ENCODE peak calls at places on chromosomes 11 and 22, in five cellular contexts. H, U, W, L and N are unnamed samples.

GRCh38 chr11:96704847-96705246 is 315.0 kb downstream of the JRKL start:
- DNase-seq in H (no peak), U (no peak), W (peak), L (no peak), N (no peak)

GRCh38 chr11:122803716-122804115 is 34.6 kb upstream of the CRTAM start:
- DNase-seq in H (no peak), U (no peak), W (no peak), L (no peak), N (no peak)

GRCh38 chr11:44851496-44851895 is 99.2 kb downstream of the TP53I11 start:
- DNase-seq in H (no peak), U (no peak), W (no peak), L (no peak), N (no peak)

GRCh38 chr11:92284558-92284957 is 59.9 kb downstream of the FAT3 start:
- DNase-seq in H (no peak), U (no peak), W (no peak), L (no peak), N (no peak)

GRCh38 chr11:124446926-124447325 is 1.4 kb upstream of the OR8B8 start:
- DNase-seq in H (no peak), U (no peak), W (no peak), L (no peak), N (no peak)

GRCh38 chr11:77154381-77155081 is 26.5 kb downstream of the MYO7A start:
- DNase-seq in H (no peak), U (peak), W (no peak), L (no peak), N (no peak)

GRCh38 chr22:45240810-45241631 is at the start of gene KIAA0930:
- DNase-seq in H (peak), U (peak), W (peak), L (peak), N (no peak)

GRCh38 chr11:129191649-129192048 is 476 bp downstream of the ARHGAP32 start:
- DNase-seq in H (no peak), U (no peak), W (no peak), L (no peak), N (no peak)

GRCh38 chr11:75293903-75294302 is 53.3 kb downstream of the TPBGL start:
- DNase-seq in H (no peak), U (no peak), W (no peak), L (no peak), N (no peak)

GRCh38 chr11:62404918-62405317 is 13.9 kb upstream of the SCGB1A1 start:
- DNase-seq in H (no peak), U (no peak), W (no peak), L (no peak), N (no peak)

DNA sequence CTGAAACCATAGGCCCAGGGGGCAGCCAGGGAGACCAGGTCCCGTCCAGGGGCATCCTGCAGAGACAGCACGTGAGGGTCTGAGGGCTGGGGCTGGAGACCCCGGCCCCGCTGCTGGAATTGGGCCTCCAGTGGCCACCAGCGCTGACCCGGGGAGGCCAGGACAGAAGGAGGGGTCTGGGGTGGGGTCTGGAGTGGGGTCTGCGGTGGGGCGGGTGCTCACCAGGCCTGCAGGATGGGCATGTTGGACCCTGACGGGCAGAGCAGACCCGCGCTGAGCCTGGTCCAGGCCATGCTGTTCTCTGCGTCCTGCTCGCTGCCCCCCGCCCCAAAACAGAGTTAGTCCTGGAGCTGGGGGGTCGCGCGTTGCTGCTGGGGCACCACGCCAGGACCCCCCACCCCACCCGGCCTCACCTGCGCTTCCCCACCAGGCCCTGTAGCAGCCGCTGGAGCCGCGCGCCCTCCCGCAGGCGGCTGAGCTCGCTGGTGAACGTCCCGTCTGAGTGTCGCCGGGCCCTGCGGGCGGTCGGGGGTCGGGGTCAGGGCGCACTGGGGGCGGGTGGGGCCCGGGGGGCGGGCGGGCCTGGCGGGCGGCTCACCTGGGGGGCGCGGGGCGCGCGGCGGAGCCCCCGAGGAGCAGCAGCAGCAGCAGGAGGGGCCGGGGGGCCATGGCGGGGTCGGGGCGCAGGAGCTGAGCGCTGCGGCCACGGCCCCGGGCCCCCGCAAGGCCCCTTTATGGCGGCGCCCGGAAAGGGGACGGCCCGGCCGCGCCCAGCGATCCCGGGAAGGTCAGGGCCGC is at the start of gene SCT:
- DNase-seq in H (no peak), U (peak), W (no peak), L (no peak), N (no peak)
- H3K4me3 ChIP-seq in H (no peak), U (no peak), W (no peak), L (no peak), N (no peak)

DNA sequence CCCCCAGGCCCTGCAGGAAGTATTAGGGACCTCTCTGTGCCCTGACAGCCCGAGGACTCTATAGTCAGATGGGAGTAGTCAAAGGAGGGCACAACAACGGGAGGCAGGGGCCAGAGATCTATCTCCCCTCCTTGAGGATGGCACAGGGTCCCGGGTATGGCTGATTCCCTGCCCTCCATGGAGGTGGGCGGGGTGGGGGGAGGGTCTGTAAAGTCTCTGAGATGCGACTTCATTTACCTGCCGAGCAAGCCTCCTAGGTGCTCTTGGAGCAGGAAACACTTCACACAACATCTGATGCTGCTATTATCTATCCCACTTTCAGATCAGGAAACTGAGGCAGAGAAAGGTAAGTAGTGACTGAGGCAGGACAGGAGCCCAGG is 769 bp upstream of the CDC42EP1 start:
- DNase-seq in H (no peak), U (no peak), W (no peak), L (no peak), N (no peak)
- H3K4me3 ChIP-seq in H (no peak), U (peak), W (peak), L (peak), N (no peak)

GRCh38 chr22:20013382-20013871 is 3.2 kb downstream of the ARVCF start:
- DNase-seq in H (peak), U (peak), W (peak), L (peak), N (no peak)

GRCh38 chr22:20015971-20016733 is 471 bp downstream of the ARVCF start:
- DNase-seq in H (no peak), U (peak), W (no peak), L (no peak), N (no peak)

GRCh38 chr22:20014526-20015186 is 2.0 kb downstream of the ARVCF start:
- DNase-seq in H (no peak), U (peak), W (no peak), L (no peak), N (no peak)

GRCh38 chr22:20016734-20017621 is at the start of gene ARVCF:
- DNase-seq in H (peak), U (peak), W (peak), L (peak), N (peak)

DNA sequence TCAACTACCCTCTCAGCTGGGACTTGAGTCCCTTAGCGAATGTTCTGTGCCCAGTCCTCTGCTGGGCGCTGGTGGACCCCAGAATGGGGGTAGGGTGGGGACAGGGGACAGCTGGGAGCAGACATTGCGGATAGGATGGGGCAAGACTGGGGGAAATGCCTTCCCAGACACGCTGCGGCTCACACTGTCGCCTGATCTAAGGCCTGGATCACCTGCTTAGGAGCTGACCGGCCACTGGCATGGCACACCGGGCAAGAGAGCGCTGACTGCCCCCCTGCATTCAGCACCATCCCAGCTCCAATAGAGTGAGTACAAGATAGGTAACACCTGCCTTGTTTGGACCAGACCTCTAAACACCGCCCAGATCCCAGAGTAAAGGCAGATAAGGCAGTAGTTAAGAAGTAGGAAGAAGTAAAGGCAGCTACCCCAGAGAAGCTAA is 1.4 kb downstream of the ARVCF start:
- DNase-seq in H (no peak), U (peak), W (no peak), L (no peak), N (no peak)
- H3K4me3 ChIP-seq in H (no peak), U (no peak), W (no peak), L (no peak), N (no peak)

DNA sequence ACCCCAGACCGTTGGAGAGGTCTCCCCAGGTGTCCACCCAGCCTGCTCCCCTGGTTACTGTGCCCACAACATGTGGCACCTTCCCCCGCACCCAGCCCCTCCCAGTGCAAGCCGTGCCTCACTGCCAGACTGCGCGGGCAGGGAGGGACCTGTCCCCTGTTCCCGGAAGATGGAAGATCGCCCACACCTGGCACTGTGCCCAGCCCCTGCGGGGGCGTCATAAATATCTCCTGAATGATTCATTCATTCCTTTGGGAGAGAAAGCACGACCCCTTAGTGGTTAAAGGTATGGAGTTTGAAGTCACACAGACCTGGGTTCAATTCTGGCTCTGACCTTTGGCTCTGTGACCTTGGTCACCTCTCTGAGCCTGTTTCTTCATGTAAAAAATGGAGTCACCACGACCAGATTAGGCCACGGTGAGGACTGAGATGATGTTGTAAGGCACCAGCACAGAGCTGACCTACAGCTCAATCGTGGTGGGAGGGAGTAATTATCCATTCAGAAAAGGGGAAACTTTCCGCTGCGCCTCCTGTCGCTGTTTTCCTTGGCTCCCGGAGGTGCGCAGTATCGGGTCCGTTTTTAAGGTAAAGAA is 497 bp upstream of the SYT12 start:
- DNase-seq in H (no peak), U (peak), W (peak), L (peak), N (no peak)
- H3K4me3 ChIP-seq in H (no peak), U (peak), W (peak), L (peak), N (no peak)

GRCh38 chr11:35980646-35981402 is 37.0 kb downstream of the LDLRAD3 start:
- DNase-seq in H (no peak), U (no peak), W (peak), L (peak), N (no peak)

GRCh38 chr11:35978891-35979290 is 35.0 kb downstream of the LDLRAD3 start:
- DNase-seq in H (no peak), U (no peak), W (no peak), L (no peak), N (no peak)

GRCh38 chr11:35981581-35981980 is 37.7 kb downstream of the LDLRAD3 start:
- DNase-seq in H (no peak), U (no peak), W (peak), L (no peak), N (no peak)

GRCh38 chr11:35983965-35984364 is 40.1 kb downstream of the LDLRAD3 start:
- DNase-seq in H (no peak), U (no peak), W (no peak), L (no peak), N (no peak)

GRCh38 chr11:35982061-35982460 is 38.2 kb downstream of the LDLRAD3 start:
- DNase-seq in H (no peak), U (no peak), W (no peak), L (no peak), N (no peak)
- H3K4me3 ChIP-seq in H (no peak), U (no peak), W (no peak), L (no peak), N (no peak)

DNA sequence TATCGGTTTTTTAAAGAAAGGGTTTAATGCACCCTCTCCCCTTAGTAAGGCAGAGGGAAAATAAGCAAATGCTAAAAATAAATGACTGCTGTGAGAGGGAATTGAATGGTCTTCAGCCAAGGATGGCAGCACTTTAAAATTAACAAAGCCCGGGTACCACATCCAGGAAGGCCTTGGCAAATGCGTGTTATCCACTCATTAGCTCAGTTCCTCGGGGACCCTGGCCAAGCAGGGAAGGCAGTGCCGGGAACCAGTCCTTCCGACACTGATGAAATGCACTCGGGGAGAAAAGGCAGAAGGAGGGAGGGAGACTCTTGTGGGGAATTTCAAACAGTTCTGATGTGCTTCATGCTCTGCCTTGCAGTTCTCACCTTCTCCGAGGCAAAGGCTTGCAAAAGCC is 38.3 kb downstream of the CLPB start:
- DNase-seq in H (no peak), U (no peak), W (no peak), L (no peak), N (no peak)
- H3K4me3 ChIP-seq in H (no peak), U (no peak), W (no peak), L (no peak), N (no peak)

GRCh38 chr11:78586452-78587046 is 11.9 kb upstream of the NARS2 start:
- DNase-seq in H (peak), U (no peak), W (no peak), L (no peak), N (no peak)
- H3K4me3 ChIP-seq in H (no peak), U (no peak), W (no peak), L (no peak), N (no peak)

GRCh38 chr11:2304156-2305139 is 2.6 kb downstream of the TSPAN32 start:
- DNase-seq in H (no peak), U (peak), W (peak), L (no peak), N (no peak)

GRCh38 chr11:2302280-2302843 is 549 bp downstream of the TSPAN32 start:
- DNase-seq in H (peak), U (no peak), W (no peak), L (no peak), N (no peak)

GRCh38 chr11:2301631-2302272 is at the start of the genes C11orf21 and TSPAN32:
- DNase-seq in H (peak), U (peak), W (peak), L (no peak), N (no peak)

GRCh38 chr11:2303627-2304155 is 1.9 kb downstream of the TSPAN32 start:
- DNase-seq in H (no peak), U (peak), W (no peak), L (no peak), N (no peak)

GRCh38 chr11:2302844-2303626 is 1.2 kb downstream of the TSPAN32 start:
- DNase-seq in H (no peak), U (peak), W (no peak), L (no peak), N (no peak)
- H3K4me3 ChIP-seq in H (peak), U (no peak), W (no peak), L (no peak), N (no peak)